ENCODE peak calls at places on chromosomes 11 and 22, in four cellular contexts. One of them, this sample, is unnamed.

GRCh38 chr22:45319319-45319675 is 9.6 kb downstream of the FAM118A start:
- DNase-seq in substantia nigra: no peak
- DNase-seq in HFFc6: no peak
- DNase-seq in cardiac fibroblast: peak; percentile 77
- DNase-seq in this sample: peak; percentile 39

GRCh38 chr22:47328550-47329243 is 566.2 kb downstream of the TBC1D22A start:
- DNase-seq in substantia nigra: no peak
- DNase-seq in HFFc6: peak; percentile 90
- DNase-seq in cardiac fibroblast: peak; percentile 94
- DNase-seq in this sample: peak; percentile 83

GRCh38 chr11:122681731-122682130 is 26.2 kb downstream of the UBASH3B start:
- DNase-seq in substantia nigra: no peak
- DNase-seq in HFFc6: no peak
- DNase-seq in cardiac fibroblast: no peak
- DNase-seq in this sample: no peak

GRCh38 chr11:70900540-70900939 is 351.8 kb downstream of the SHANK2 start:
- DNase-seq in substantia nigra: no peak
- DNase-seq in HFFc6: no peak
- DNase-seq in cardiac fibroblast: no peak
- DNase-seq in this sample: no peak

GRCh38 chr22:38416621-38417251 is 38.3 kb downstream of the KCNJ4 start:
- DNase-seq in substantia nigra: no peak
- DNase-seq in HFFc6: no peak
- DNase-seq in cardiac fibroblast: no peak
- DNase-seq in this sample: no peak

GRCh38 chr11:61956191-61957027 is 6.3 kb downstream of the BEST1 start:
- DNase-seq in substantia nigra: no peak
- DNase-seq in HFFc6: no peak
- DNase-seq in cardiac fibroblast: no peak
- DNase-seq in this sample: no peak

GRCh38 chr11:70302086-70302752 is 31.7 kb downstream of the PPFIA1 start:
- DNase-seq in substantia nigra: no peak
- DNase-seq in HFFc6: no peak
- DNase-seq in cardiac fibroblast: no peak
- DNase-seq in this sample: no peak

GRCh38 chr11:110366234-110366633 is 63.5 kb upstream of the FDX1 start:
- DNase-seq in substantia nigra: no peak
- DNase-seq in HFFc6: no peak
- DNase-seq in cardiac fibroblast: peak; percentile 68
- DNase-seq in this sample: no peak

GRCh38 chr11:10233581-10233980 is 60.4 kb downstream of the SBF2 start:
- DNase-seq in substantia nigra: no peak
- DNase-seq in HFFc6: peak; percentile 89
- DNase-seq in cardiac fibroblast: peak; percentile 61
- DNase-seq in this sample: peak; percentile 61

GRCh38 chr11:80503990-80504389 is 1063.2 kb upstream of the TENM4 start:
- DNase-seq in substantia nigra: no peak
- DNase-seq in HFFc6: no peak
- DNase-seq in cardiac fibroblast: no peak
- DNase-seq in this sample: no peak

GRCh38 chr11:70109006-70109405 is 30.9 kb downstream of the ANO1 start:
- DNase-seq in substantia nigra: no peak
- DNase-seq in HFFc6: no peak
- DNase-seq in cardiac fibroblast: no peak
- DNase-seq in this sample: no peak

GRCh38 chr11:129021295-129021694 is 78.6 kb upstream of the TP53AIP1 start:
- DNase-seq in substantia nigra: no peak
- DNase-seq in HFFc6: no peak
- DNase-seq in cardiac fibroblast: no peak
- DNase-seq in this sample: no peak

GRCh38 chr22:23137905-23138520 is 3.8 kb downstream of the RSPH14 start:
- DNase-seq in substantia nigra: no peak
- DNase-seq in HFFc6: no peak
- DNase-seq in cardiac fibroblast: no peak
- DNase-seq in this sample: no peak

GRCh38 chr11:27443746-27444465 is 28.7 kb downstream of the LGR4 start:
- DNase-seq in substantia nigra: peak; percentile 59
- DNase-seq in HFFc6: no peak
- DNase-seq in cardiac fibroblast: no peak
- DNase-seq in this sample: no peak

GRCh38 chr22:44462246-44463015 is 35.6 kb downstream of the RTL6 start:
- DNase-seq in substantia nigra: no peak
- DNase-seq in HFFc6: no peak
- DNase-seq in cardiac fibroblast: peak; percentile 23
- DNase-seq in this sample: no peak

GRCh38 chr11:35618497-35619029 is 303 bp downstream of the FJX1 start:
- DNase-seq in substantia nigra: no peak
- DNase-seq in HFFc6: peak; percentile 31
- DNase-seq in cardiac fibroblast: peak; percentile 52
- DNase-seq in this sample: no peak

GRCh38 chr11:120660024-120660565 is 148.5 kb downstream of the GRIK4 start:
- DNase-seq in substantia nigra: no peak
- DNase-seq in HFFc6: no peak
- DNase-seq in cardiac fibroblast: peak; percentile 25
- DNase-seq in this sample: no peak

GRCh38 chr11:32289701-32290100 is 145.6 kb downstream of the WT1 start:
- DNase-seq in substantia nigra: no peak
- DNase-seq in HFFc6: no peak
- DNase-seq in cardiac fibroblast: no peak
- DNase-seq in this sample: no peak

GRCh38 chr22:49377306-49377705 is 450.4 kb downstream of the BRD1 start:
- DNase-seq in substantia nigra: no peak
- DNase-seq in HFFc6: no peak
- DNase-seq in cardiac fibroblast: no peak
- DNase-seq in this sample: no peak

GRCh38 chr11:35178067-35178805 is 39.3 kb downstream of the CD44 start:
- DNase-seq in substantia nigra: no peak
- DNase-seq in HFFc6: no peak
- DNase-seq in cardiac fibroblast: no peak
- DNase-seq in this sample: no peak

GRCh38 chr22:47144076-47144765 is 381.8 kb downstream of the TBC1D22A start:
- DNase-seq in substantia nigra: no peak
- DNase-seq in HFFc6: no peak
- DNase-seq in cardiac fibroblast: no peak
- DNase-seq in this sample: no peak

GRCh38 chr22:48105254-48105653 is 1342.8 kb downstream of the TBC1D22A start:
- DNase-seq in substantia nigra: no peak
- DNase-seq in HFFc6: no peak
- DNase-seq in cardiac fibroblast: no peak
- DNase-seq in this sample: no peak

GRCh38 chr11:69542314-69543168 is 61.1 kb downstream of the LINC01488 start:
- DNase-seq in substantia nigra: no peak
- DNase-seq in HFFc6: no peak
- DNase-seq in cardiac fibroblast: no peak
- DNase-seq in this sample: no peak

GRCh38 chr11:18466402-18466801 is 10.7 kb downstream of the LDHAL6A start:
- DNase-seq in substantia nigra: no peak
- DNase-seq in HFFc6: no peak
- DNase-seq in cardiac fibroblast: no peak
- DNase-seq in this sample: no peak

GRCh38 chr11:27124514-27125264 is 84.1 kb downstream of the BBOX1 start:
- DNase-seq in substantia nigra: no peak
- DNase-seq in HFFc6: peak; percentile 51
- DNase-seq in cardiac fibroblast: peak; percentile 56
- DNase-seq in this sample: no peak

GRCh38 chr11:15875934-15876333 is 480.4 kb downstream of the SOX6 start:
- DNase-seq in substantia nigra: no peak
- DNase-seq in HFFc6: no peak
- DNase-seq in cardiac fibroblast: no peak
- DNase-seq in this sample: no peak

GRCh38 chr11:126331286-126331685 is 24.2 kb upstream of the ST3GAL4 start:
- DNase-seq in substantia nigra: no peak
- DNase-seq in HFFc6: no peak
- DNase-seq in cardiac fibroblast: no peak
- DNase-seq in this sample: no peak

GRCh38 chr11:3803726-3804510 is 4.4 kb upstream of the PGAP2 start:
- DNase-seq in substantia nigra: no peak
- DNase-seq in HFFc6: peak; percentile 89
- DNase-seq in cardiac fibroblast: no peak
- DNase-seq in this sample: peak; percentile 11

GRCh38 chr11:21723681-21724080 is 469.2 kb upstream of the ANO5 start:
- DNase-seq in substantia nigra: no peak
- DNase-seq in HFFc6: no peak
- DNase-seq in cardiac fibroblast: no peak
- DNase-seq in this sample: no peak

GRCh38 chr22:40666151-40666848 is 13.0 kb upstream of the MCHR1 start:
- DNase-seq in substantia nigra: no peak
- DNase-seq in HFFc6: no peak
- DNase-seq in cardiac fibroblast: peak; percentile 92
- DNase-seq in this sample: no peak

GRCh38 chr22:49020314-49020713 is 807.4 kb downstream of the BRD1 start:
- DNase-seq in substantia nigra: no peak
- DNase-seq in HFFc6: no peak
- DNase-seq in cardiac fibroblast: no peak
- DNase-seq in this sample: no peak

GRCh38 chr11:98568011-98568410 is 452.7 kb upstream of the CNTN5 start:
- DNase-seq in substantia nigra: no peak
- DNase-seq in HFFc6: no peak
- DNase-seq in cardiac fibroblast: peak; percentile 39
- DNase-seq in this sample: no peak

This sample was measured in AG04450.